ENCODE peak calls at places on chromosomes 1 and 21, in four cellular contexts. E, O, J and C are unnamed samples.

GRCh38 chr1:229897540-229897939 is 169.5 kb upstream of the GALNT2 start:
- DNase-seq in J (no peak), O (no peak), E (no peak), C (no peak)

GRCh38 chr1:3495776-3496745 is 41.6 kb downstream of the ARHGEF16 start:
- DNase-seq in E (no peak), O (no peak), J (no peak), C (no peak)

GRCh38 chr1:2823921-2824660 is 22.6 kb upstream of the TTC34 start:
- DNase-seq in J (no peak), O (no peak), E (no peak), C (no peak)

GRCh38 chr1:225462429-225462713 is 34.5 kb upstream of the LBR start:
- DNase-seq in J (no peak), O (no peak), E (no peak), C (peak)

GRCh38 chr1:29960906-29961675 is 724.8 kb downstream of the PTPRU start:
- DNase-seq in E (no peak), O (no peak), J (no peak), C (no peak)

GRCh38 chr1:212062832-212063438 is 27.4 kb downstream of the DTL start:
- DNase-seq in O (peak), J (peak), E (no peak), C (peak)

GRCh38 chr1:85061711-85062424 is 13.6 kb upstream of the MCOLN3 start:
- DNase-seq in O (peak), E (peak), J (peak), C (peak)

GRCh38 chr1:106022312-106022902 is 1034.1 kb upstream of the PRMT6 start:
- DNase-seq in O (no peak), J (no peak), E (no peak), C (peak)

GRCh38 chr21:40386301-40386911 is 460.6 kb downstream of the DSCAM start:
- DNase-seq in E (no peak), J (no peak), O (peak), C (peak)

GRCh38 chr1:201503397-201504176 is 3.3 kb downstream of the CSRP1 start:
- DNase-seq in O (no peak), J (peak), E (no peak), C (peak)

GRCh38 chr1:97281962-97282361 is 560.4 kb downstream of the PTBP2 start:
- DNase-seq in E (no peak), J (no peak), O (no peak), C (no peak)

GRCh38 chr1:233151850-233152249 is 143.7 kb downstream of the PCNX2 start:
- DNase-seq in E (no peak), O (no peak), J (peak), C (no peak)

GRCh38 chr1:176604461-176604860 is 141.5 kb downstream of the PAPPA2 start:
- DNase-seq in J (no peak), E (no peak), O (no peak), C (no peak)